ENCODE peak calls at places on chromosomes 11 and 22, in six cellular contexts. E is IMR-90, D is neuronal stem cell, U is H1, B is mesenchymal stem cell, Y is trophoblast cell. W is an unnamed sample.
A peak's percentile ranks its signal among the peaks of the same experiment; 100 is the strongest.

GRCh38 chr11:26025680-26026079 is 306.2 kb upstream of the ANO3 start:
- DNase-seq in E (peak; percentile 3), D (no peak), U (no peak), B (no peak), Y (peak; percentile 51), W (no peak)

GRCh38 chr11:2824851-2825250 is 60.7 kb downstream of the CDKN1C start:
- DNase-seq in E (no peak), D (no peak), U (no peak), B (no peak), Y (no peak), W (no peak)

GRCh38 chr11:76512851-76513653 is 68.2 kb downstream of the EMSY start:
- DNase-seq in E (peak; percentile 65), D (no peak), U (no peak), B (peak; percentile 62), Y (peak; percentile 29), W (peak; percentile 49)

GRCh38 chr22:35952576-35952975 is 76.0 kb downstream of the RBFOX2 start:
- DNase-seq in E (no peak), D (no peak), U (no peak), B (no peak), Y (no peak), W (no peak)

GRCh38 chr11:7577226-7577882 is 63.6 kb downstream of the PPFIBP2 start:
- DNase-seq in E (no peak), D (no peak), U (no peak), B (peak; percentile 85), Y (peak; percentile 32), W (peak; percentile 38)

GRCh38 chr11:3984896-3985295 is 109.7 kb upstream of the RRM1 start:
- DNase-seq in E (peak; percentile 17), D (peak; percentile 26), U (peak; percentile 9), B (peak; percentile 40), Y (no peak), W (peak; percentile 21)

GRCh38 chr11:7905961-7906429 is 25.1 kb downstream of the OR10A6 start:
- DNase-seq in E (no peak), D (no peak), U (no peak), B (no peak), Y (peak; percentile 96), W (peak; percentile 98)

GRCh38 chr11:110797453-110797852 is 85.2 kb upstream of the ARHGAP20 start:
- DNase-seq in E (peak; percentile 46), D (no peak), U (no peak), B (no peak), Y (peak; percentile 41), W (no peak)

GRCh38 chr22:39230261-39231196 is 14.3 kb downstream of the PDGFB start:
- DNase-seq in E (no peak), D (no peak), U (no peak), B (no peak), Y (no peak), W (peak; percentile 86)

GRCh38 chr11:128859563-128860441 is 7.3 kb downstream of the KCNJ1 start:
- DNase-seq in E (peak; percentile 47), D (peak; percentile 69), U (peak; percentile 75), B (peak; percentile 62), Y (peak; percentile 69), W (peak; percentile 85)

GRCh38 chr22:43200555-43200954 is 13.6 kb upstream of the TTLL12 start:
- DNase-seq in E (no peak), D (no peak), U (no peak), B (no peak), Y (no peak), W (no peak)

GRCh38 chr22:19763141-19764049 is 2.8 kb downstream of the TBX1 start:
- DNase-seq in E (no peak), D (no peak), U (no peak), B (no peak), Y (no peak), W (no peak)

DNA sequence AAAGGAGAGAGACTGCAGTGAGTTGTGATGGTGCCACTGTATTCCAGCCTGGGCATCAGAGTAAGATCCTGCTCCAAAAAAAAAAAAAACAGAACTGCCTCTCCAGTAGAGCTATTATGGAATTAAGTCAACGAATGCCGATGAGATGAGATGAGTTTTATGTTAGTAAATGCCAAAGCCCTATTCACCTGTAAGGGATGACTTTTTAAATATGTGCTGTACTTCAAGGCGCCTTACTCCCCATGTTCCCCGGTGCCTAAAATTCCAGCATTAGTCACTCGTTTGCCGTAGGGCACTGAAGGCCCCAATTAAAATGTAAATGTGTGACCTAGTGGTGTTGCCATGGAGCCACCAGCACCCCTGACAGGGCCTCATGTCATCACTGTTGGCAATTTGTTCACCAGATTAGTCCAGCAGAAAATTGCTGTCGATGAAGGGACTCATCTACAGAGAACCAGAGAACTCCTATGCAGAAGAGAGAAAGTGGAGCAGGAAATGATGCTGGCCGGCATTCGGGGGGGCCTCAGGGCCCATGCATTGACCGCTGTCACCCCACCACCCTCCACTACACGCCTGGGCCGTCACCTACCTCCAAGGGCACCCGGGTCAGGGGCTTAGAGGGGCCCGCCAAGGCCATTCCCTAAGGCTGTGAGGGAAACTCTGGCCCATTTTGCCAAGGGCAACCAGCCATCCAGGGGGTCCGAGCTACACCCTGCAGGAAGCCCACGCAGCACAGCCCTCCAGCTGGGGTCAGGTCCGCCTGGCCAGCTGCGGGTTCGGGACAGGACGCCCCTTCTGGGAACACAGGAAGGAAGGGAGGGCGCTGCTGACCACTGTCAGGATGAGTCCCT is 17.8 kb downstream of the LIF start:
- DNase-seq in E (no peak), D (no peak), U (no peak), B (no peak), Y (no peak), W (peak; percentile 91)
- H3K18ac ChIP-seq in E (peak overlapping the region; percentile 49), D (peak overlapping the region; percentile 86), U (peak overlapping the region; percentile 48), B (no peak overlapping the region), Y (peak overlapping the region; percentile 33), W (no peak overlapping the region)

GRCh38 chr11:36079911-36080310 is 136.0 kb downstream of the LDLRAD3 start:
- DNase-seq in E (no peak), D (no peak), U (no peak), B (no peak), Y (no peak), W (no peak)

GRCh38 chr11:36077368-36077767 is 133.5 kb downstream of the LDLRAD3 start:
- DNase-seq in E (no peak), D (no peak), U (no peak), B (no peak), Y (no peak), W (no peak)

GRCh38 chr11:36077886-36078685 is 134.2 kb downstream of the LDLRAD3 start:
- DNase-seq in E (no peak), D (no peak), U (no peak), B (peak; percentile 82), Y (no peak), W (no peak)

GRCh38 chr11:36081274-36081945 is 137.5 kb downstream of the LDLRAD3 start:
- DNase-seq in E (no peak), D (no peak), U (no peak), B (no peak), Y (no peak), W (no peak)

GRCh38 chr11:36078686-36079055 is 134.8 kb downstream of the LDLRAD3 start:
- DNase-seq in E (no peak), D (no peak), U (no peak), B (no peak), Y (no peak), W (no peak)
- H2BK5ac ChIP-seq in E (no peak overlapping the region), D (peak overlapping the region; percentile 12), U (no peak overlapping the region), B (no peak overlapping the region), Y (no peak overlapping the region), W (no peak overlapping the region)

GRCh38 chr11:845872-846271 is 3.2 kb downstream of the TSPAN4 start:
- DNase-seq in E (no peak), D (no peak), U (no peak), B (no peak), Y (no peak), W (no peak)
- H3K4me3 ChIP-seq in E (no peak overlapping the region), D (no peak overlapping the region), U (no peak overlapping the region), B (no peak overlapping the region), Y (no peak overlapping the region), W (no peak overlapping the region)

GRCh38 chr22:17369553-17370035 is 334 bp downstream of the CECR2 start:
- DNase-seq in E (no peak), D (peak; percentile 57), U (no peak), B (peak; percentile 1), Y (peak; percentile 46), W (peak; percentile 77)
- H3K18ac ChIP-seq in E (no peak overlapping the region), D (peak overlapping the region; percentile 100), U (peak overlapping the region; percentile 87), B (no peak overlapping the region), Y (peak overlapping the region; percentile 83), W (peak overlapping the region; percentile 100)

GRCh38 chr22:47382164-47382890 is 619.9 kb downstream of the TBC1D22A start:
- DNase-seq in E (no peak), D (no peak), U (no peak), B (no peak), Y (no peak), W (no peak)
- H2BK5ac ChIP-seq in E (no peak overlapping the region), D (no peak overlapping the region), U (no peak overlapping the region), B (no peak overlapping the region), Y (no peak overlapping the region), W (no peak overlapping the region)

DNA sequence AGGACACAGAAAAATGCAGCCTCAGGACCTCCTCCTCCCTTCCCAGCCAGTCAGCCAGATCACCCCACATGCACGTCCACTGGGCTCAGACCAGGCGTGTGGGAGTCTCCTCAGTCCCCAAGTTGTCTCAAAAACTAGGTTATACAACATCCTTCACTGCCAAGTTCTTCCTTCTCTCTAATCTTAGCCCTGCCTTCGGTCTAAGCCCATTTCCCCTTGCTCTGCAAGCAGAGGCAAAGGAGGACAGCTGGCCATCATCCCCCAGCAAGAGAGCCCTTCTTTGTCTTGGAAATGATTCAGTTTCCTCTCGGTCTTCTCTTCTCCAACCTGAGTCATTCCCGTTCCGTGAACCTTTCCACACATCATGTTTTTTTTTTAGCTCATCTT is 14.0 kb upstream of the NRGN start:
- DNase-seq in E (peak; percentile 77), D (no peak), U (no peak), B (no peak), Y (no peak), W (no peak)
- H3K4me3 ChIP-seq in E (no peak overlapping the region), D (no peak overlapping the region), U (no peak overlapping the region), B (no peak overlapping the region), Y (no peak overlapping the region), W (no peak overlapping the region)

GRCh38 chr11:66479741-66480115 is 506 bp upstream of the DPP3 start:
- DNase-seq in E (no peak), D (no peak), U (no peak), B (no peak), Y (no peak), W (no peak)

GRCh38 chr11:66477256-66478201 is 2.7 kb upstream of the DPP3 start:
- DNase-seq in E (no peak), D (no peak), U (no peak), B (no peak), Y (no peak), W (no peak)

GRCh38 chr11:66476841-66477251 is 3.4 kb upstream of the DPP3 start:
- DNase-seq in E (no peak), D (no peak), U (no peak), B (no peak), Y (no peak), W (peak; percentile 24)

GRCh38 chr11:66480116-66480938 is at the start of gene DPP3:
- DNase-seq in E (peak; percentile 95), D (peak; percentile 96), U (peak; percentile 93), B (peak; percentile 98), Y (peak; percentile 98), W (peak; percentile 98)

GRCh38 chr11:66478823-66479740 is 1.2 kb upstream of the DPP3 start:
- DNase-seq in E (peak; percentile 20), D (no peak), U (no peak), B (peak; percentile 59), Y (peak; percentile 61), W (peak; percentile 56)
- H3K18ac ChIP-seq in E (peak overlapping the region; percentile 31), D (peak overlapping the region; percentile 94), U (peak overlapping the region; percentile 99), B (peak overlapping the region; percentile 46), Y (peak overlapping the region; percentile 93), W (peak overlapping the region; percentile 75)

W was measured in mesendoderm.